ENCODE peak calls at places on chromosomes 4 and X, in four cellular contexts. P, J, E and Q are unnamed samples. For H3K4me1, the result is how much of the 10 kb centered on the place peaks cover.

GRCh38 chr4:2459589-2460349 is 9.1 kb upstream of the RNF4 start:
- DNase-seq in P (peak), J (no peak), E (no peak), Q (no peak)

GRCh38 chrX:111244238-111244750 is 26.0 kb downstream of the CAPN6 start:
- DNase-seq in P (no peak), J (peak), E (no peak), Q (no peak)

GRCh38 chr4:3720461-3720860 is 45.7 kb upstream of the ADRA2C start:
- DNase-seq in P (no peak), J (no peak), E (no peak), Q (no peak)

GRCh38 chrX:47723689-47724088 is 64.7 kb upstream of the UXT start:
- DNase-seq in P (no peak), J (no peak), E (peak), Q (no peak)

GRCh38 chrX:19127649-19128168 is 5.4 kb upstream of the ADGRG2 start:
- DNase-seq in P (no peak), J (no peak), E (no peak), Q (no peak)

GRCh38 chrX:15336023-15336413 is 695 bp upstream of the PIGA start:
- DNase-seq in P (no peak), J (peak), E (no peak), Q (no peak)

GRCh38 chrX:3191821-3192220 is 150.6 kb downstream of the ARSF start:
- DNase-seq in P (no peak), J (no peak), E (no peak), Q (no peak)

GRCh38 chr4:73901031-73901430 is 31.8 kb downstream of the CXCL1 start:
- DNase-seq in P (no peak), J (no peak), E (no peak), Q (no peak)

GRCh38 chrX:22629105-22629725 is 356.5 kb downstream of the CBLL2 start:
- DNase-seq in P (no peak), J (no peak), E (no peak), Q (peak)

GRCh38 chrX:19824603-19825002 is 62.8 kb downstream of the SH3KBP1 start:
- DNase-seq in P (no peak), J (no peak), E (no peak), Q (no peak)

GRCh38 chr4:27692098-27692679 is 831.5 kb downstream of the STIM2 start:
- DNase-seq in P (no peak), J (peak), E (peak), Q (no peak)

GRCh38 chr4:6233943-6234342 is 33.6 kb upstream of the JAKMIP1 start:
- DNase-seq in P (no peak), J (no peak), E (no peak), Q (no peak)

GRCh38 chr4:163110442-163110841 is 56.2 kb downstream of the NAF1 start:
- DNase-seq in P (no peak), J (no peak), E (no peak), Q (no peak)

GRCh38 chrX:121853762-121854613 is 806.6 kb downstream of the GLUD2 start:
- DNase-seq in P (peak), J (no peak), E (no peak), Q (no peak)

GRCh38 chr4:169070071-169070894 is 60.2 kb upstream of the CBR4 start:
- DNase-seq in P (peak), J (peak), E (peak), Q (peak)

GRCh38 chrX:7294483-7294882 is 146.5 kb upstream of the PUDP start:
- DNase-seq in P (no peak), J (no peak), E (no peak), Q (no peak)

GRCh38 chr4:36651253-36651652 is 369.8 kb downstream of the DTHD1 start:
- DNase-seq in P (no peak), J (no peak), E (no peak), Q (peak)

GRCh38 chr4:173247316-173247715 is 78.7 kb downstream of the GALNT7 start:
- DNase-seq in P (no peak), J (no peak), E (no peak), Q (no peak)

GRCh38 chrX:24154490-24155034 is 5.0 kb downstream of the ZFX start:
- DNase-seq in P (no peak), J (no peak), E (no peak), Q (no peak)

GRCh38 chr4:126627255-126627654 is 1005.5 kb upstream of the INTU start:
- DNase-seq in P (no peak), J (no peak), E (no peak), Q (no peak)

GRCh38 chrX:123425904-123426303 is 241.8 kb downstream of the GRIA3 start:
- DNase-seq in P (no peak), J (no peak), E (no peak), Q (no peak)

GRCh38 chr4:5962416-5962815 is 55.8 kb downstream of the C4orf50 start:
- DNase-seq in P (no peak), J (no peak), E (no peak), Q (no peak)

GRCh38 chrX:70479970-70480659 is 35.5 kb downstream of the DLG3 start:
- DNase-seq in P (no peak), J (peak), E (peak), Q (no peak)

GRCh38 chrX:70481871-70482270 is 37.2 kb downstream of the DLG3 start:
- DNase-seq in P (no peak), J (peak), E (no peak), Q (no peak)

GRCh38 chrX:70481424-70481823 is 36.8 kb downstream of the DLG3 start:
- DNase-seq in P (no peak), J (no peak), E (no peak), Q (no peak)

GRCh38 chrX:70479197-70479969 is 34.7 kb downstream of the DLG3 start:
- DNase-seq in P (no peak), J (peak), E (no peak), Q (no peak)

DNA sequence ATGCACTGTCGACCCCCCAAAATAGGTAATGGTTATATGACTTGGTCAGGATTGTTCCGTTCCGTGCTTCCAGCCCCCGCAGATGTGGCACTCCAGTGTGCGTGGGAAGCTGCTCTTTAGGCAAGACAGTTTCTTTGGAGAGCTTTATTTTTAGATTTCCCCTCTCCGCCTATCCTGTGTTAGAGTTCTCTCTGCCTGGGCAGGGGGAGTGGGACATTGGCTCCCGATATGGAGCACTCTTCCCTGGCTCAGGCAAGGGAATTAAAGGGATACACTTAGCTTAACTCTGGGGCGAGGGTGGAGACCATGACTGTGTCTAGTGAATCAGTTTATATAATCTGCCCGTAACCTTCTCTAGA is 36.0 kb downstream of the DLG3 start:
- DNase-seq in P (no peak), J (no peak), E (no peak), Q (no peak)
- H3K4me1 ChIP-seq in P (under half), J (under half), E (under half), Q (under half)

DNA sequence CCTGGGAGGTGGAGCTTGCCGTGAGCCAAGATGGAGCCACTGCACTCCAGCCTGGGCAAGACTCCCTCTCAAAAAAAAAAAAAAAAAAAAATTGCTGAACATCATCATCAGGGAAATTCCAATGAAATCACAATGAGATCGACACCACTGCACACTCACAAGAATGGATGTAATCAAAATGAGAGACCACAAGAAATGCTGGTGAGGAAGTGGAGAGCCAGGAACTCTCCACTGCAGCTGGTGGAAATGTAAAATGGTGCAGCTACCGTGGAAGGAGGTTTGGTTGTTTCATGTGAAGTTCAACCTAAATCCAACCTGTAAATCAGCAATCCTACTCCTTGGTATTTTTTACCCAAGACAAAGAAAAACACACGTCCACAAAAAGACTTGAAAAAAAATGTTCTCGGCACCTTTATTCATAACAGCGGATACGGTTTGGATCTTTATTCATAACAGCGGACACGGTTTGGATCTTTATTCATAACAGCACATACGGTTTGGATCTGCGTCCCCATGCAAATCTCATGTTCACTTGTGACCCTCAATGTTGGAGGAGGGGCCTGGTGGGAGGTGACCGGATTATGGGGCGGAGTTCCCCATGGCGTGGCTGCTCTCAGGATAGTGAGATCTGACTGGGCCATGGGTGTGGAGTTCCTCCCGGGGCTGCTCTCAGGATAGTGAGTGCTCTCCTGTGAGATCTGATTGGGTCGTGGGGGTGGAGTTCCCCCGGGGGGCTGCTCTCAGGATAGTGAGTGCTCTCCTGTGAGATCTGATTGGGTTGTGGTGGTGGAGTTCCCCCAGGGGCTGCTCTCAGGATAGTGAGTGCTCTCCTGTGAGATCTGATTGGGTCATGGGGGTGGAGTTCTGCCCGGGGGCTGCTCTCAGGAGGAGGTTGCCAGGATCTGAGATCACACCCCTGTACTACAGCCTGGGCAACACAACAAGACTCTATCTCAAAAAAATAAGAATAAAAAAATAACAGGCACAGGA is 7.7 kb downstream of the GAK start:
- DNase-seq in P (peak), J (no peak), E (peak), Q (peak)
- H3K4me1 ChIP-seq in P (under half), J (under half), E (under half), Q (under half)

DNA sequence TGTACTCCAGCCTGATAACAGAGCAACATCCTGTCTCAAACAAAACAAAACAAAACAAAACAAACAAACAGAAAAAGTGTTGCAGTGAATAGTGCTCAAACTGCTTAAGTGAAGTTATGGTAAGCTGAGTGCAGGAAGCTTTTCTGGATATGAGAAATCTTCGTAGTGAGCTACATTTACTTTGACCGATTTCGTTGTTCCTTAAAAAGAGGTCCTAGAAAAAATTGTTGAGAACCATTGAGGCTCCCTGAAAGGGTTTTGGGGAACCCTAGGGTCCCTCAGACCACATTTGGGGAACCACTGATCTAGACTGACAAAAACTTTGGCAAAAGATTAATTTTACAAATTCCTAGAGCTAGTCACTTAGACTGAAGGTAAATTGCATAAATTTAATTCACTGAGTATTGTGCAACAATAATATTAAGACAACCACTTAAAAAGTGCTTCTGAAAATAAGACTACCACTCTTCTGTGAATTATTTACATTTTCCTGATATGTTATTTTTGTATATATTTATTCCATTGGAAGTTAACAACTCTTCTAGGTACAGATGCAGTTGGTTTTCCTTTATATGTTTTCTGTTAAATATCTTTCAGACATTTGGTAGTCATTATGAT is 149.6 kb downstream of the FHIP1A start:
- DNase-seq in P (no peak), J (no peak), E (no peak), Q (no peak)
- H3K4me1 ChIP-seq in P (under half), J (under half), E (under half), Q (under half)

GRCh38 chr4:76611164-76611563 is 176.1 kb downstream of the SHROOM3 start:
- DNase-seq in P (no peak), J (no peak), E (no peak), Q (no peak)
- H3K4me1 ChIP-seq in P (half or more), J (under half), E (under half), Q (under half)

GRCh38 chr4:110200673-110201072 is 2.3 kb upstream of the ELOVL6 start:
- DNase-seq in P (no peak), J (no peak), E (no peak), Q (no peak)

GRCh38 chr4:110197421-110198398 is 705 bp downstream of the ELOVL6 start:
- DNase-seq in P (peak), J (peak), E (peak), Q (no peak)

GRCh38 chr4:110196871-110197420 is 1.5 kb downstream of the ELOVL6 start:
- DNase-seq in P (peak), J (no peak), E (peak), Q (no peak)

GRCh38 chr4:110196206-110196870 is 2.1 kb downstream of the ELOVL6 start:
- DNase-seq in P (peak), J (peak), E (peak), Q (no peak)

DNA sequence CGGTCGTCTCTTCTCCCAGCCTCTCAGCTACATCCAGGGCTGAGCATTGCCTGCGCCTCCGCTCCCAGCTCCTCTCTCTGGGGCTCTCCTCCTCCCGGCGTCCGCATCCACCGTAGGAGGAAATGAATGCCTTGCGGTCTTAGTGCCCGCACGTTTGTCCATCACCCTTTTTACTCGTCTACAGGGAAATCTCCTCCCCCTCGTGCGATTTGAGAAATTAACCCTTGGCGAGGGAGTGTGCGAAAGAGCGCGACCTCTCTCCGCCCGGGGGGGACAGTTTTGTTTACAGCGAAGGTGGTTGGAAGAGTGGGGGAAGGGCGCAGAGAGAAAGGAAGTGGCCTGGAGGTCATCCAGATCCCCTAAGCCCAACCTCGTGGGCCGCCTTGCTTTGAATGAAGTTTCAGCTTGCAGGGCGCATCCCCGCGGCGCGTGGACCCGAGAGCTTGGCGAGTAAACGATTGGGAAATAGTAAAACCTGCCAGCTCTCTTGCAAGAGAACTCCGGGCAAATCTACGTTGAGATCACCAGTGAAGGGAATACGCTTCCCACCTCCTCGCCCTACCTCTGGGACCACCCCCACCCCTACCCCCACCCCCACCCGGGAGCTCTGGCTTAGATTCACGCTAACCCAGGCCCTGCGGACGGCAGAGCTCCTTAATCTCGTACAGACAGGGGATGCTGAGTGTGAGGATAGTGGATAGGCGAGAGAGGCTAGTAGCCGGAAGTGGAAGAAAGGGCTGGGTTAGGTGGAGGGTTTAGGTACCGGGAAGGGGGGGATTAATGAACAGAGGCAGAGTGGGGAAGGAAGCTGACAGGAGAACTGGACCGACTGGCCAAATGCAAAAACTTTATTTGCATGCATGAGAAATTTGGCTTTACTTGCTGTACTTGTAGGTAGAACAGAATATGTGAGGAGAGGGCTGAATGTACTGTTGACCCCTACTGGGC is at the start of gene ELOVL6:
- DNase-seq in P (peak), J (peak), E (peak), Q (no peak)
- H3K4me1 ChIP-seq in P (under half), J (under half), E (under half), Q (under half)

GRCh38 chr4:23741586-23742240 is 148.1 kb downstream of the PPARGC1A start:
- DNase-seq in P (no peak), J (peak), E (no peak), Q (no peak)
- H3K4me1 ChIP-seq in P (under half), J (under half), E (under half), Q (under half)

DNA sequence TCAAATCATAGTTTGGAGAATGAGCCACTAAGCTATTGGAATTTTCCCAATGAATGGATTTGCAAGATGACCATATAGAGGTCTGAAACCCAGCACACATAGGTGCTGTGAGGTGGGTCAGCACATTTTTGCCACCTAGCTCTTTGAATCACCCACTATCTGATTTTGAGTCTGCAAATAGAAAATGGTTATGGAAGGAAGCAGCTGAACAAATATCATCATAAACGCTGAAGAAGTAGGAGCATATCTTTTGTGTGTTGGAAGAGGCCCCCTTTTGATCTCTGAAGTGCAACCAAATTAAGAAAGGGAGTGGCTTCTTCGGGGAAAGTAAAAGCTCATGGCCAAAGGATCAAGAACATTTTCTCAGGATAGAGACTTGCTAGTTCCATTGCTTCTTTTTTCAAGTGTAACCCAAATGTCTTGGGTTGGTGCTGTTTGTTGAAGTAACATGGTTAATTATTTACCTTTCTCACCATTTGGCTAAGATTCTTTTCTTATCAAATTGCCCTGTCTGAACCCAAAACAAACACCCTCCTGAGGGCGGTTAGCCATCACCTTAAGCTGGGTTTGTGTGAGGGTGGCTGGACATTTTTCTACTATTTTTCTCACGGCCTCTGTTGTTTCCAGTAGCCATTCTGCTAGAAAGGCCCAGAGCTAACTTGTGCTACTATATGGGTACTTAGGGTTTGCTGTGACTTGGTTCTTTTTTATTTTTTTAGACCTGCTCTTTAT is 18.4 kb upstream of the SORBS2 start:
- DNase-seq in P (no peak), J (no peak), E (no peak), Q (no peak)
- H3K4me1 ChIP-seq in P (under half), J (under half), E (under half), Q (under half)

GRCh38 chr4:94409947-94410346 is 41.8 kb upstream of the PDLIM5 start:
- DNase-seq in P (no peak), J (no peak), E (no peak), Q (no peak)

GRCh38 chr4:94410678-94411206 is 41.0 kb upstream of the PDLIM5 start:
- DNase-seq in P (no peak), J (peak), E (no peak), Q (no peak)

GRCh38 chr4:94407846-94408245 is 43.9 kb upstream of the PDLIM5 start:
- DNase-seq in P (no peak), J (no peak), E (no peak), Q (no peak)

GRCh38 chr4:94408549-94409374 is 43.0 kb upstream of the PDLIM5 start:
- DNase-seq in P (no peak), J (peak), E (no peak), Q (no peak)

DNA sequence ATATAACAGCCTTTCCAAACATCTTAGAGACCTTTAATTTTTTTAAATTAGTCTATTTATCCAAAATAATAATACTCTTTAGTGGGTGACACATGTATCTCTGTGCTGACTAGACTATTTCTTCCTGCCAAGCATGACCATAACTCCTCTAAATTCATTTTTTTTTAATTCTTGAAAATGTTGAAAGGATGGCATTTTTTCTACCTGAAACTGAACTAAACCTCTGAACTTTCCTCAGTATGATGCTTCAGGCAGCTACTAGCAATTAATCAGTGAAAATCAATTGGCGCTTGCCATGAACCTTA is 42.4 kb upstream of the PDLIM5 start:
- DNase-seq in P (no peak), J (no peak), E (no peak), Q (no peak)
- H3K4me1 ChIP-seq in P (under half), J (under half), E (under half), Q (under half)